ENCODE peak calls at places on chromosomes 1 and 21, in nine cellular contexts. P is HepG2; X is H1; J is AG04450; Z is GM06990; B is uterus; K is CD8-positive, alpha-beta T cell; O is HL-60; V is heart right ventricle. L is an unnamed sample. For H3K27me3, the result is how much of the 10 kb centered on the place peaks cover.

GRCh38 chr1:36835017-36835695 is 199.2 kb downstream of the GRIK3 start:
- DNase-seq in X (no peak), K (no peak), O (no peak), V (no peak), B (no peak), J (no peak), Z (no peak), P (no peak), L (no peak)

GRCh38 chr1:84698718-84699117 is 8.5 kb upstream of the SSX2IP start:
- DNase-seq in P (no peak), X (no peak), K (no peak), O (no peak), B (no peak), V (no peak), Z (no peak), J (peak), L (no peak)

GRCh38 chr1:209743145-209743482 is 12.7 kb upstream of the TRAF3IP3 start:
- DNase-seq in J (peak), X (no peak), P (no peak), V (peak), O (no peak), B (no peak), Z (no peak), K (no peak), L (peak)

GRCh38 chr1:40665335-40666171 is at the start of gene RIMS3:
- DNase-seq in K (peak), V (peak), P (peak), J (no peak), O (peak), B (peak), X (no peak), Z (peak), L (peak)

GRCh38 chr1:248808876-248809275 is 16.8 kb downstream of the SH3BP5L start:
- DNase-seq in V (no peak), B (no peak), J (no peak), Z (no peak), P (no peak), K (no peak), O (no peak), X (no peak), L (peak)

GRCh38 chr21:27423906-27424595 is 457.2 kb upstream of the ADAMTS5 start:
- DNase-seq in Z (no peak), J (peak), X (peak), O (no peak), K (no peak), P (no peak), B (no peak), V (no peak), L (no peak)

GRCh38 chr1:88813474-88813873 is 77.9 kb downstream of the GTF2B start:
- DNase-seq in V (no peak), O (no peak), X (no peak), P (peak), B (no peak), Z (no peak), J (no peak), K (no peak), L (no peak)

GRCh38 chr21:14762734-14763694 is 216.9 kb upstream of the SAMSN1 start:
- DNase-seq in X (no peak), B (no peak), O (peak), P (no peak), J (no peak), Z (peak), V (no peak), K (no peak), L (no peak)

GRCh38 chr21:45405271-45405818 is 380 bp downstream of the COL18A1 start:
- DNase-seq in O (no peak), Z (no peak), P (no peak), K (no peak), J (no peak), B (no peak), V (peak), X (no peak), L (no peak)

GRCh38 chr1:207327994-207328393 is 6.5 kb downstream of the CD55 start:
- DNase-seq in Z (no peak), X (no peak), P (no peak), B (no peak), K (no peak), O (no peak), V (no peak), J (peak), L (no peak)

GRCh38 chr1:16391408-16391807 is 24.4 kb downstream of the SZRD1 start:
- DNase-seq in O (peak), J (no peak), Z (no peak), V (no peak), B (no peak), X (no peak), P (no peak), K (no peak), L (no peak)

GRCh38 chr1:193433599-193433998 is 247.2 kb upstream of the B3GALT2 start:
- DNase-seq in K (no peak), Z (no peak), J (no peak), B (no peak), X (no peak), P (no peak), O (no peak), V (no peak), L (no peak)

GRCh38 chr1:240201931-240202330 is 110.2 kb downstream of the FMN2 start:
- DNase-seq in B (no peak), V (no peak), Z (no peak), X (no peak), P (no peak), O (no peak), J (no peak), K (no peak), L (no peak)

GRCh38 chr21:42027804-42028753 is 17.9 kb upstream of the ZBTB21 start:
- DNase-seq in K (no peak), X (no peak), P (no peak), V (no peak), B (no peak), J (no peak), O (no peak), Z (no peak), L (no peak)

DNA sequence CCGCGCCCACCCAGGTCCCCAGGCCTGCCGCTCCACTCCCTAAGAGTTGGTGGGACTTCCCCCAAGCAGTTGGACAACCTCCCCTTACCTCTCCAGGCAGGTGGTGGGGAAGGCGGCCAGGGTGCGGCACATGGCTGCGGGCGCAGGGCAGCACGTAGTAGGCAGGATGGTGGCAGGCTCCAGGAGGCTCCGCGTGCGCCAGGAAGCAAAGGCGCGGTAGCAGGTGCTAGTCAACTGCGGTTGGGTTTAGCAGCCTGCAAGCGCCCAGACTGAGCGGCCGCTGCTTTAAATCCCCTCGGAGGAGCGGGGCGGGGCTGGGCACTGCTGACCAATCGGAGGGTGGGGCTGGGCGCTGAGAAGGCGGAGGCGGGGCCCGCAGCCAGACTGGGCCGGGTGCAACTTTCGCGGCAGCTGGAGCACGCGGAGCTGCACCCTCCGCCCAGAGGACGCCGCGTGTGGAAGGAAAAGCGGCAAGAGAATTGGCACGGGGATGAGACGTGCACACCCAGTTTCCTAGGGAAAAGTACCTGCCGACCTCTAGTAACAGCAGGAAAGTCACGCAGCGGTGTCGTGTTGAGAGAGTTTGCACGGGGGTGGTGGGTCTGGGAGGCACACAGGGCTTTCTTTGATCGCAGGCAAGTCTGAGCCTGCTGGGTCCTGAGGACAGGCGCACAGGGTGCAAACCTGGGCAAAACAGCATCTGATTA is at the start of gene RGS16:
- DNase-seq in P (no peak), B (peak), V (peak), X (no peak), Z (peak), J (peak), O (peak), K (peak), L (peak)
- H3K27me3 ChIP-seq in P (under half), B (under half), V (under half), X (under half), Z (under half), J (under half), O (under half), K (under half), L (under half)

GRCh38 chr1:179155615-179156014 is 73.7 kb downstream of the TOR3A start:
- DNase-seq in P (no peak), B (no peak), Z (no peak), J (no peak), K (no peak), O (no peak), V (no peak), X (no peak), L (no peak)
- TF ChIP-seq CTCF in P (no peak), B (no peak), Z (no peak), J (no peak), K (no peak), O (no peak), V (no peak), X (no peak), L (no peak)

GRCh38 chr1:46749403-46749802 is 30.5 kb upstream of the EFCAB14 start:
- DNase-seq in B (no peak), J (no peak), Z (no peak), K (no peak), V (no peak), P (no peak), O (no peak), X (no peak), L (no peak)
- H3K27me3 ChIP-seq in B (under half), J (under half), Z (under half), K (under half), V (under half), P (under half), O (under half), X (under half), L (under half)

GRCh38 chr1:109598655-109599054 is 20.8 kb downstream of the GNAT2 start:
- DNase-seq in O (no peak), Z (no peak), P (no peak), V (no peak), J (no peak), X (no peak), K (no peak), B (no peak), L (no peak)
- TF ChIP-seq CTCF in O (no peak), Z (no peak), P (no peak), V (no peak), J (peak), X (peak), K (no peak), B (no peak), L (no peak)

L was measured in right atrium auricular region.